ENCODE peak calls at places on chromosome 10, in five cellular contexts. One of them, this sample, is unnamed.

GRCh38 chr10:69242844-69243212 is 22.7 kb downstream of the HKDC1 start:
- DNase-seq in IMR-90: no peak
- DNase-seq in GM12864: no peak
- DNase-seq in lung: no peak
- DNase-seq in aorta: no peak
- DNase-seq in this sample: peak

GRCh38 chr10:14087585-14087984 is 243.1 kb downstream of the FRMD4A start:
- DNase-seq in IMR-90: peak
- DNase-seq in lung: no peak
- DNase-seq in GM12864: no peak
- DNase-seq in aorta: no peak
- DNase-seq in this sample: no peak

GRCh38 chr10:119538632-119539358 is 3.7 kb downstream of the RGS10 start:
- DNase-seq in lung: no peak
- DNase-seq in aorta: no peak
- DNase-seq in GM12864: no peak
- DNase-seq in IMR-90: no peak
- DNase-seq in this sample: no peak

GRCh38 chr10:110499796-110500514 is 2.2 kb downstream of the DUSP5 start:
- DNase-seq in lung: no peak
- DNase-seq in GM12864: no peak
- DNase-seq in aorta: no peak
- DNase-seq in IMR-90: peak
- DNase-seq in this sample: no peak

GRCh38 chr10:86030312-86030711 is 336.3 kb downstream of the GRID1 start:
- DNase-seq in GM12864: no peak
- DNase-seq in IMR-90: no peak
- DNase-seq in aorta: no peak
- DNase-seq in lung: no peak
- DNase-seq in this sample: no peak

GRCh38 chr10:101189461-101190401 is 39.5 kb downstream of the LBX1 start:
- DNase-seq in GM12864: no peak
- DNase-seq in aorta: no peak
- DNase-seq in lung: no peak
- DNase-seq in IMR-90: no peak
- DNase-seq in this sample: no peak

GRCh38 chr10:21464134-21464533 is 61.3 kb downstream of the SKIDA1 start:
- DNase-seq in IMR-90: no peak
- DNase-seq in lung: no peak
- DNase-seq in GM12864: no peak
- DNase-seq in aorta: no peak
- DNase-seq in this sample: no peak

GRCh38 chr10:35306852-35307251 is 29.5 kb upstream of the CCNY start:
- DNase-seq in aorta: no peak
- DNase-seq in lung: peak
- DNase-seq in IMR-90: peak
- DNase-seq in GM12864: no peak
- DNase-seq in this sample: peak

GRCh38 chr10:77886795-77887355 is 39.7 kb downstream of the DLG5 start:
- DNase-seq in aorta: no peak
- DNase-seq in GM12864: no peak
- DNase-seq in lung: no peak
- DNase-seq in IMR-90: no peak
- DNase-seq in this sample: no peak

GRCh38 chr10:37467246-37467645 is 341.8 kb downstream of the ANKRD30A start:
- DNase-seq in lung: no peak
- DNase-seq in GM12864: no peak
- DNase-seq in aorta: no peak
- DNase-seq in IMR-90: no peak
- DNase-seq in this sample: no peak

DNA sequence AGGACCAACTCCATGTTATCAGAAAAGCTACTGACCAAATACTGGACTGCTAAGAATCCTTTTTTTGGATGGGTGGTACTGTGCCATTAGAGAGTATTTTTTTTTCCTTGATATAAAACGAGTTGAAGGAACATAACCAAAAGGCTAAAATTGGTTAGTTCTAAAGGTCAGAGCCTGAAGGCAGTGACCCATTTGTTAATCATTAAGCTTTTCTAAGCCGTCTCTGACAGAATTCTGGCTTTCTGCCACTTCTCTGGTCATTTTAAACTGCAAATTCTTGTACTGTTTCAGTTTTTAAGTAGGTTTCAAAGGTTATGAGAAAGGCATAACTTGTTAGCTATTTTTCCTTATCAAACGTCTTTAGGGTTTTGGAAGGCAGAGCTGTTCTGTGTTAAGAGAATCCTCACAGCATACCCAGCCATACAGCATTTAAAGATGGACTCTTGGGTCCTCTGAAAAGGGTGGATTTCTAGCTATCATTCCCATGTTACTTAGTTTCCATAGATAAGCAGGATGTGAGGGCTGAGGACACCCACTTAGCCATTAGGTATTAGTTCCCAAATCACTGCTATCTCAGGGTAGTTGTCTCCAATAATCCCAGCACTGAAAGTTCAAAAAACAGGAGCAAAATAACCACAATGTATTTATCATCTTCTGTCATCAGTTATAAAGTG is 196.8 kb downstream of the RNLS start:
- DNase-seq in aorta: no peak
- DNase-seq in IMR-90: no peak
- DNase-seq in GM12864: peak
- DNase-seq in lung: no peak
- DNase-seq in this sample: peak
- H3K4me3 ChIP-seq in aorta: peak
- H3K4me3 ChIP-seq in IMR-90: no peak
- H3K4me3 ChIP-seq in GM12864: peak
- H3K4me3 ChIP-seq in lung: no peak
- H3K4me3 ChIP-seq in this sample: peak

GRCh38 chr10:123485577-123485976 is 180.6 kb upstream of the GPR26 start:
- DNase-seq in aorta: no peak
- DNase-seq in lung: no peak
- DNase-seq in GM12864: no peak
- DNase-seq in IMR-90: no peak
- DNase-seq in this sample: no peak

GRCh38 chr10:123478112-123478511 is 188.0 kb upstream of the GPR26 start:
- DNase-seq in GM12864: no peak
- DNase-seq in lung: no peak
- DNase-seq in aorta: no peak
- DNase-seq in IMR-90: no peak
- DNase-seq in this sample: no peak

GRCh38 chr10:123480344-123480743 is 185.8 kb upstream of the GPR26 start:
- DNase-seq in GM12864: no peak
- DNase-seq in IMR-90: no peak
- DNase-seq in lung: no peak
- DNase-seq in aorta: no peak
- DNase-seq in this sample: no peak

GRCh38 chr10:123475466-123475865 is 190.7 kb upstream of the GPR26 start:
- DNase-seq in lung: no peak
- DNase-seq in IMR-90: no peak
- DNase-seq in GM12864: no peak
- DNase-seq in aorta: no peak
- DNase-seq in this sample: no peak

GRCh38 chr10:123480845-123481244 is 185.3 kb upstream of the GPR26 start:
- DNase-seq in GM12864: no peak
- DNase-seq in aorta: no peak
- DNase-seq in IMR-90: no peak
- DNase-seq in lung: no peak
- DNase-seq in this sample: no peak
- H3K4me3 ChIP-seq in GM12864: no peak
- H3K4me3 ChIP-seq in aorta: no peak
- H3K4me3 ChIP-seq in IMR-90: no peak
- H3K4me3 ChIP-seq in lung: no peak
- H3K4me3 ChIP-seq in this sample: no peak

GRCh38 chr10:126561499-126562208 is 108.8 kb downstream of the C10orf90 start:
- DNase-seq in GM12864: no peak
- DNase-seq in aorta: no peak
- DNase-seq in IMR-90: no peak
- DNase-seq in lung: no peak
- DNase-seq in this sample: no peak
- H3K4me3 ChIP-seq in GM12864: no peak
- H3K4me3 ChIP-seq in aorta: no peak
- H3K4me3 ChIP-seq in IMR-90: peak
- H3K4me3 ChIP-seq in lung: no peak
- H3K4me3 ChIP-seq in this sample: no peak

GRCh38 chr10:79244068-79244442 is 103.2 kb upstream of the PPIF start:
- DNase-seq in GM12864: no peak
- DNase-seq in aorta: no peak
- DNase-seq in IMR-90: no peak
- DNase-seq in lung: no peak
- DNase-seq in this sample: no peak
- H3K4me3 ChIP-seq in GM12864: peak
- H3K4me3 ChIP-seq in aorta: no peak
- H3K4me3 ChIP-seq in IMR-90: no peak
- H3K4me3 ChIP-seq in lung: no peak
- H3K4me3 ChIP-seq in this sample: peak

GRCh38 chr10:124090630-124091209 is 2.7 kb downstream of the CHST15 start:
- DNase-seq in aorta: no peak
- DNase-seq in GM12864: no peak
- DNase-seq in lung: peak
- DNase-seq in IMR-90: no peak
- DNase-seq in this sample: no peak
- H3K4me3 ChIP-seq in aorta: no peak
- H3K4me3 ChIP-seq in GM12864: no peak
- H3K4me3 ChIP-seq in lung: no peak
- H3K4me3 ChIP-seq in IMR-90: no peak
- H3K4me3 ChIP-seq in this sample: no peak